ENCODE peak calls at places on chromosomes 2 and 18, in seven cellular contexts. A is SK-N-SH, D is HCT116, R is OCI-LY7, F is hepatocyte, L is neural progenitor cell, J is MM.1S. T is an unnamed sample.

GRCh38 chr2:95526360-95527341 is 42.1 kb upstream of the TRIM43B start:
- DNase-seq in L (no peak), A (peak), R (no peak), J (peak), F (no peak), D (peak), T (peak)

GRCh38 chr18:54161267-54161666 is 63.2 kb downstream of the MBD2 start:
- DNase-seq in L (no peak), A (no peak), J (no peak), R (no peak), D (no peak), F (no peak), T (peak)

GRCh38 chr2:48126180-48126579 is 219.9 kb upstream of the FBXO11 start:
- DNase-seq in L (no peak), D (no peak), F (peak), J (no peak), R (no peak), A (no peak), T (no peak)

GRCh38 chr2:160492401-160493226 is 993 bp downstream of the RBMS1 start:
- DNase-seq in R (no peak), L (peak), J (peak), F (peak), A (peak), D (peak), T (peak)

GRCh38 chr18:55821219-55821618 is 233.2 kb upstream of the TCF4 start:
- DNase-seq in A (no peak), R (no peak), J (no peak), D (no peak), L (no peak), F (no peak), T (peak)

GRCh38 chr2:109560265-109560664 is 53.5 kb downstream of the SEPTIN10 start:
- DNase-seq in R (no peak), D (no peak), A (no peak), F (no peak), L (no peak), J (no peak), T (peak)

GRCh38 chr18:26656944-26657536 is 108.7 kb upstream of the KCTD1 start:
- DNase-seq in L (peak), J (peak), R (no peak), D (no peak), F (peak), A (peak), T (peak)

GRCh38 chr2:177812713-177813396 is 259.7 kb downstream of the PDE11A start:
- DNase-seq in R (no peak), A (no peak), J (no peak), D (no peak), F (no peak), L (no peak), T (peak)

GRCh38 chr18:6982398-6982797 is 135.2 kb downstream of the LAMA1 start:
- DNase-seq in R (no peak), D (no peak), F (no peak), L (no peak), J (no peak), A (no peak), T (no peak)

GRCh38 chr2:119069781-119070180 is 88.8 kb downstream of the C1QL2 start:
- DNase-seq in A (no peak), L (no peak), F (no peak), D (no peak), J (no peak), R (no peak), T (no peak)

GRCh38 chr2:197306691-197307030 is 3.9 kb downstream of the ANKRD44 start:
- DNase-seq in F (no peak), L (no peak), D (no peak), R (peak), J (peak), A (no peak), T (peak)

GRCh38 chr2:233501198-233502076 is 65.1 kb downstream of the USP40 start:
- DNase-seq in D (no peak), J (no peak), L (no peak), R (no peak), A (no peak), F (no peak), T (peak)

GRCh38 chr2:213861638-213862037 is 549.2 kb upstream of the VWC2L start:
- DNase-seq in L (no peak), F (no peak), A (no peak), D (no peak), J (no peak), R (no peak), T (no peak)

GRCh38 chr18:58603365-58604067 is 25.4 kb downstream of the ALPK2 start:
- DNase-seq in R (no peak), D (no peak), F (no peak), A (no peak), J (no peak), L (no peak), T (no peak)

GRCh38 chr2:201127128-201127521 is 11.2 kb downstream of the CFLAR start:
- DNase-seq in L (no peak), A (no peak), F (no peak), R (peak), D (no peak), J (peak), T (no peak)

GRCh38 chr2:35410431-35411061 is 945.0 kb upstream of the CRIM1 start:
- DNase-seq in F (peak), D (no peak), J (peak), A (peak), L (peak), R (peak), T (peak)

GRCh38 chr2:96512341-96512740 is 7.2 kb upstream of the NEURL3 start:
- DNase-seq in J (no peak), A (peak), F (no peak), R (no peak), L (no peak), D (no peak), T (no peak)

GRCh38 chr2:47534179-47534919 is 131.4 kb downstream of the MSH2 start:
- DNase-seq in F (peak), J (no peak), R (no peak), L (no peak), A (peak), D (no peak), T (peak)

GRCh38 chr18:61322265-61322873 is 10.9 kb upstream of the CDH20 start:
- DNase-seq in F (peak), J (peak), D (peak), A (peak), R (peak), L (peak), T (peak)

GRCh38 chr2:241884951-241885700 is 15.6 kb downstream of the RTP5 start:
- DNase-seq in L (no peak), D (no peak), F (no peak), J (no peak), A (no peak), R (no peak), T (no peak)

GRCh38 chr2:114518738-114519137 is 76.3 kb downstream of the DPP10 start:
- DNase-seq in D (no peak), F (peak), J (no peak), L (no peak), R (no peak), A (no peak), T (no peak)

GRCh38 chr2:98868548-98869271 is 67.3 kb downstream of the CRACDL start:
- DNase-seq in L (no peak), J (no peak), A (no peak), D (no peak), F (no peak), R (no peak), T (peak)

GRCh38 chr2:98866033-98866432 is 70.0 kb downstream of the CRACDL start:
- DNase-seq in J (no peak), A (no peak), L (no peak), D (no peak), F (no peak), R (no peak), T (no peak)

GRCh38 chr2:98869272-98869641 is 66.8 kb downstream of the CRACDL start:
- DNase-seq in R (no peak), L (no peak), D (no peak), J (no peak), F (no peak), A (no peak), T (peak)

GRCh38 chr2:98869868-98870267 is 66.2 kb downstream of the CRACDL start:
- DNase-seq in F (no peak), J (peak), L (no peak), D (no peak), R (no peak), A (no peak), T (peak)

DNA sequence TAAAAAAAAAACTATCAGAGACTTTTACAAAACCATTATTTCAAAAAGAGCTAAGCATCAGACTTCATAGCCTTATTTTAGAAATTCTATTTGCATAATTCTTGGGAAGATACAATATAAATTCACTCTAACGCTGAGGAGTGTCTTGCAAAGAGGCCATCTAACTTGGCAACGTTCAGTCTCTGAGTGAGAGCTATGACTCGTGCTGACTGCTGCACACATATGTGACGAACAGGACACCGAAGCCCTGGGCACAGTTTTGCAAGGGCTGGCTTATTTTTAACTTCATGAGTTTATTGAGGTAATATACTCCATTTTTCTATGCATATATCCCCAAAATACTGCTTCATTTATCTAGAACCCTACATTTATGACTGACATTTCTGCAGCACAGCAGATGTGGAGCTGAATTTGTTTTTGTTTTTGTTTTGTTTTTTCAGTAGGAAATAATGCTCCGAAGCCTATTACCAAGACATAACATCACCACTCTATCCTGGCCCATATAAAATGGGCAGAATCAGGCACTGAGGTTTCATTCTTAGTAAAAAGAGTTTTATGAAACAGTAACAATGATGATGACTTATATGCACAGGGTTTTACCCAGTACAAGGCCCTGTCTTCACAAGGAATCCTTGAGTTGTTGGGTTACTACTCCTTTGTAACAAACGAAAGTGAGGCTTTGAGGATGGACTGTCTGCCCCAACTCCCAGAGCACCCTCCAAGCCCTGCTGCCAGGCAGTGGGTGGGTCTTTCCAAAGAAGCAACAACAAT is 68.3 kb downstream of the CRACDL start:
- DNase-seq in L (no peak), D (no peak), R (no peak), F (no peak), A (no peak), J (no peak), T (peak)
- H3K4me3 ChIP-seq in L (no peak), D (no peak), R (no peak), F (no peak), A (no peak), J (no peak), T (no peak)

GRCh38 chr2:219405958-219406860 is 12.0 kb upstream of the DES start:
- DNase-seq in A (no peak), F (no peak), L (no peak), R (no peak), D (no peak), J (no peak), T (no peak)

GRCh38 chr2:219406861-219407230 is 11.3 kb upstream of the DES start:
- DNase-seq in R (no peak), D (no peak), L (no peak), A (no peak), F (peak), J (no peak), T (peak)

GRCh38 chr2:219409619-219410018 is 8.6 kb upstream of the DES start:
- DNase-seq in R (no peak), F (no peak), J (no peak), A (no peak), D (no peak), L (no peak), T (no peak)

GRCh38 chr2:219410390-219410789 is 7.8 kb upstream of the DES start:
- DNase-seq in D (no peak), A (no peak), F (no peak), R (no peak), L (no peak), J (no peak), T (no peak)

DNA sequence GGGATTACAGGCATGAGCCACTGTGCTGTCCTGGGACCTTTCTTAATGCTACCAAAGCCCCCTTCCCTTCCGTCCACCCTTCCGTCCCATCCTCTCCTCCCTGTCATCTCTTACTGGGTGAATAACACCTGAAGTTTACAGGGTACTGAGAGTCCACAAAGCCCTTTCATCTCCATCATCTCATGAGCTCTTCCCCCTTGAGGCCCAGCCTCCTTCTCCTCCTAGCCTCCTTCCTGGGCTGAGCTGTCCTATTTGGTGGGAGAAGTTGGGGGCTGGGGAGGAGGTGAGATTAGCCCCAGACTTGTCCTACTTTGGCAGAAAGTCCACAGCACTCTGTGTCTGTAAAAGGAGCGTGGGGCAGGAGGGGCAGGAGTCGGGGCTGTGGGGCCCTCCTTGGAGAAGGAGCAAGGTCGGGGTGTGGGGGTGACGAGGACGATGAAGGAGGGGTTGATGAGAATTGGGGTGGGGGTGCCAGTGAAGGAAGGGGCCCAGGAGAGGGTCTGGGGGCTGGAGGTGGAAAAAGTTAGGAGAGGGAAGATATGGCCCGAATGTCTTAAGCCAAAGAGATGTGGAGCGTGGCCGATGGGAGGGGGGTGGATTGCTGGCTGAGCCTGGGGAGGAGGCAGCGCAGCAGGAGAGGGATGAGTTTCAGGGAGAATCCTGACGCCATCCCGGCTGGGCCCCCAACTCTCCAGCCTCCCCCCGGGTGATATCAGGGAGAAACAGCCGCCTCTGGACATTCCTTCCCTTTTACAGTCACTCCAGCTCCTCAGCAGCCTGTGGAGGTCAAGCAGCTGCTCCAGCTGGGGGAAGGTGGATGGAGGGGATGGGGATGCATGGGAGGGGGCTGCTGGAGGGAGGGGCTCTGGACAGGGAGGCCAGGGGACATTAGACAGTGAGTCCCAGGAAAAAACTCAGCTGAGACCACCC is 9.8 kb upstream of the DES start:
- DNase-seq in D (no peak), F (peak), A (no peak), L (no peak), J (no peak), R (no peak), T (no peak)
- TF ChIP-seq EZH2phosphoT487 in D (no peak), F (no peak), A (no peak), L (no peak), J (no peak), R (no peak), T (no peak)

DNA sequence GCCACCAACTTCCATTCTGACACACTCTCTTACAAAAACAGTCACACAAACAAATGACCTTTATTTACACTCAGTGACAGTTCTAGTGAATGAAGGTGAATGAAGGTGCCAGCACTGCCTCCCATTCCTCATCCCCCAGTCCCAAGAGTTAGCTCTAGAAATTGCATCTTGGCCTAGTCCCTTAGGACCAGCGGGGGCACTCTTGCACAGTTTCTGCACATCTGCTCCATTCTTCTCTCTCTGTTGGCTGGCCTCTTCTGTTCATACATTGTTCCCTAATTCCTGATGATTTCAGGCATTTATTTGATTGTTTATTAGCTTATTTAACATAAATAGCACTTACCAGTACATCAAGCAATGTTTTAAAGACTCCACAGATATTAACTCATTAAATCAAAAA is 30.9 kb downstream of the GAREM1 start:
- DNase-seq in D (peak), J (no peak), F (no peak), A (no peak), L (peak), R (peak), T (peak)
- TF ChIP-seq CTCF in D (peak), J (peak), F (peak), A (peak), L (peak), R (peak), T (peak)

GRCh38 chr2:113390133-113390849 is 47.2 kb upstream of the ZNG1B start:
- DNase-seq in A (peak), F (peak), J (peak), R (peak), L (peak), D (peak), T (peak)
- H3K4me3 ChIP-seq in A (peak), F (no peak), J (peak), R (peak), L (no peak), D (no peak), T (no peak)

DNA sequence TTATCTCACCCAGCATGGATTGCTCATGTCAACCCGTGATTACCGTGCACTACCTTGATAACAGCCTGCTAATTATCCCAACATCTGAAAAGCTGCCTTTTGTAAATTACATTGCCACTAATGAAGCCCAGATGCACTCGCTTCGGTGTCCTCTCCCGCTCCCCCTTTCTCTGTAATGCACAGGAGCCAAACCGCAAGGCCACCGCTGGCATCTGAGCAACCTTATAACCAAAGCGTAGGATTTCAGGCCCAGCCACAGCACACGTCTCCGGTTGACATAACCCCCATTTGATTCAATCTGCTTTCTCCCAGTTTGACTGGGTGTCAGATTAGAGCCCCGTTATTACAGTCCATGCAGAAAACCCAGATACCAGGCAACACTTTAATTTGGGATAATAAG is 341.2 kb downstream of the ALK start:
- DNase-seq in A (peak), R (no peak), F (no peak), J (no peak), D (no peak), L (no peak), T (no peak)
- TF ChIP-seq EZH2phosphoT487 in A (no peak), R (no peak), F (no peak), J (no peak), D (no peak), L (no peak), T (no peak)

GRCh38 chr2:61970807-61971556 is 65.5 kb downstream of the COMMD1 start:
- DNase-seq in F (no peak), J (no peak), D (no peak), A (no peak), R (no peak), L (peak), T (no peak)
- TF ChIP-seq CTCF in F (peak), J (no peak), D (no peak), A (no peak), R (no peak), L (peak), T (peak)

GRCh38 chr2:15783489-15783888 is 156.9 kb upstream of the MYCN start:
- DNase-seq in J (no peak), D (no peak), F (no peak), L (no peak), R (no peak), A (no peak), T (no peak)

GRCh38 chr2:15780912-15781574 is 159.3 kb upstream of the MYCN start:
- DNase-seq in J (no peak), A (no peak), L (peak), D (no peak), F (no peak), R (no peak), T (no peak)

GRCh38 chr2:15782769-15783294 is 157.5 kb upstream of the MYCN start:
- DNase-seq in L (no peak), A (no peak), R (no peak), F (no peak), J (no peak), D (no peak), T (no peak)

GRCh38 chr2:15780234-15780633 is 160.1 kb upstream of the MYCN start:
- DNase-seq in R (no peak), J (no peak), D (no peak), A (no peak), F (no peak), L (no peak), T (no peak)

GRCh38 chr2:15782009-15782751 is 158.2 kb upstream of the MYCN start:
- DNase-seq in L (no peak), R (no peak), J (no peak), A (no peak), F (no peak), D (no peak), T (peak)
- H3K4me3 ChIP-seq in L (no peak), R (no peak), J (no peak), A (no peak), F (no peak), D (no peak), T (no peak)

GRCh38 chr18:36333418-36333817 is 35.9 kb downstream of the FHOD3 start:
- DNase-seq in J (no peak), L (no peak), R (no peak), A (no peak), F (no peak), D (no peak), T (no peak)
- TF ChIP-seq EZH2phosphoT487 in J (no peak), L (no peak), R (no peak), A (no peak), F (no peak), D (no peak), T (no peak)

GRCh38 chr2:195677290-195677689 is 20.3 kb downstream of the SLC39A10 start:
- DNase-seq in J (no peak), R (no peak), F (no peak), L (no peak), A (no peak), D (no peak), T (no peak)

GRCh38 chr2:195675783-195676427 is 18.9 kb downstream of the SLC39A10 start:
- DNase-seq in D (no peak), J (no peak), A (no peak), L (no peak), R (no peak), F (no peak), T (no peak)

GRCh38 chr2:195682077-195682476 is 25.1 kb downstream of the SLC39A10 start:
- DNase-seq in R (no peak), J (no peak), L (no peak), A (no peak), D (no peak), F (no peak), T (no peak)

GRCh38 chr2:195674491-195675226 is 17.6 kb downstream of the SLC39A10 start:
- DNase-seq in F (no peak), A (no peak), L (no peak), R (no peak), D (no peak), J (no peak), T (no peak)

DNA sequence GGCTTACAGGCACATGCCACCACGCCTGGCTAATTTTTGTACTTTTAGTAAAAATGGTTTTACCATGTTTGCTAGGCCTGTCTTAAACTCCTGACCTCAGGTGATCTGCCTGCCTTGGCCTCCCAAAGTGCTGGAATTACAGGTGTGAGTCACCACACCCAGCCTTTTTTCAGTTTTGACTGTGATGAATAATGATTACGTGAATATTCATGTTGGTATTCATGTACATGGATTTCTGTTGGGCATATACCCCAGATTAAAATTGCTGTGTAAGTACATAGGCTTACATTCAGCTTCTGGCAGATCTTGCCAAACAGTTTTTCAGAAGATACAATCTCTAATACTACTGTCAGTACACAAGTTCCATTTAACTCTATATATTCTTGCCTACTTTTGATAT is 20.9 kb downstream of the SLC39A10 start:
- DNase-seq in A (no peak), R (no peak), J (no peak), F (no peak), D (no peak), L (no peak), T (peak)
- TF ChIP-seq CTCF in A (no peak), R (no peak), J (no peak), F (no peak), D (no peak), L (no peak), T (no peak)